ENCODE peak calls at places on chromosome 5, in five cellular contexts. One of them, this sample, is unnamed.
A peak's percentile ranks its signal among the peaks of the same experiment; 100 is the strongest.

GRCh38 chr5:150349681-150350275 is 7.7 kb upstream of the TCOF1 start:
- DNase-seq in prostate gland: no peak
- DNase-seq in GM12865: no peak
- DNase-seq in skeletal muscle cell: no peak
- DNase-seq in right lobe of liver: no peak
- DNase-seq in this sample: no peak

GRCh38 chr5:54803381-54804025 is 181.9 kb downstream of the ESM1 start:
- DNase-seq in prostate gland: no peak
- DNase-seq in GM12865: no peak
- DNase-seq in skeletal muscle cell: no peak
- DNase-seq in right lobe of liver: no peak
- DNase-seq in this sample: no peak

GRCh38 chr5:83151821-83152220 is 74.5 kb downstream of the XRCC4 start:
- DNase-seq in prostate gland: no peak
- DNase-seq in GM12865: no peak
- DNase-seq in skeletal muscle cell: no peak
- DNase-seq in right lobe of liver: no peak
- DNase-seq in this sample: no peak

GRCh38 chr5:28807230-28807629 is 1768.8 kb upstream of the CDH9 start:
- DNase-seq in prostate gland: no peak
- DNase-seq in GM12865: no peak
- DNase-seq in skeletal muscle cell: no peak
- DNase-seq in right lobe of liver: no peak
- DNase-seq in this sample: no peak

GRCh38 chr5:130135506-130135905 is 231.2 kb downstream of the CHSY3 start:
- DNase-seq in prostate gland: no peak
- DNase-seq in GM12865: no peak
- DNase-seq in skeletal muscle cell: peak; percentile 70
- DNase-seq in right lobe of liver: no peak
- DNase-seq in this sample: no peak

GRCh38 chr5:170221319-170221718 is 11.5 kb upstream of the C5orf58 start:
- DNase-seq in prostate gland: no peak
- DNase-seq in GM12865: no peak
- DNase-seq in skeletal muscle cell: peak; percentile 4
- DNase-seq in right lobe of liver: no peak
- DNase-seq in this sample: no peak

GRCh38 chr5:137361275-137361674 is 137.9 kb downstream of the SPOCK1 start:
- DNase-seq in prostate gland: no peak
- DNase-seq in GM12865: no peak
- DNase-seq in skeletal muscle cell: no peak
- DNase-seq in right lobe of liver: no peak
- DNase-seq in this sample: no peak

GRCh38 chr5:83312672-83313071 is 158.9 kb upstream of the VCAN start:
- DNase-seq in prostate gland: no peak
- DNase-seq in GM12865: no peak
- DNase-seq in skeletal muscle cell: no peak
- DNase-seq in right lobe of liver: no peak
- DNase-seq in this sample: no peak

GRCh38 chr5:150301901-150302300 is 804 bp downstream of the ARSI start:
- DNase-seq in prostate gland: no peak
- DNase-seq in GM12865: no peak
- DNase-seq in skeletal muscle cell: no peak
- DNase-seq in right lobe of liver: no peak
- DNase-seq in this sample: no peak

GRCh38 chr5:137995747-137996123 is 37.1 kb downstream of the FAM13B start:
- DNase-seq in prostate gland: no peak
- DNase-seq in GM12865: no peak
- DNase-seq in skeletal muscle cell: no peak
- DNase-seq in right lobe of liver: no peak
- DNase-seq in this sample: no peak

GRCh38 chr5:75601567-75601966 is 9.7 kb upstream of the ANKDD1B start:
- DNase-seq in prostate gland: no peak
- DNase-seq in GM12865: no peak
- DNase-seq in skeletal muscle cell: no peak
- DNase-seq in right lobe of liver: no peak
- DNase-seq in this sample: no peak

GRCh38 chr5:141878186-141878770 is at the start of gene PCDH1:
- DNase-seq in prostate gland: peak; percentile 41
- DNase-seq in GM12865: no peak
- DNase-seq in skeletal muscle cell: no peak
- DNase-seq in right lobe of liver: peak; percentile 68
- DNase-seq in this sample: peak; percentile 50

GRCh38 chr5:131379723-131380122 is 115.9 kb downstream of the CDC42SE2 start:
- DNase-seq in prostate gland: no peak
- DNase-seq in GM12865: peak; percentile 86
- DNase-seq in skeletal muscle cell: peak; percentile 22
- DNase-seq in right lobe of liver: no peak
- DNase-seq in this sample: peak; percentile 14

GRCh38 chr5:147481376-147481775 is 28.5 kb downstream of the DPYSL3 start:
- DNase-seq in prostate gland: no peak
- DNase-seq in GM12865: no peak
- DNase-seq in skeletal muscle cell: peak; percentile 75
- DNase-seq in right lobe of liver: no peak
- DNase-seq in this sample: no peak

GRCh38 chr5:156802501-156802900 is 47.6 kb upstream of the PPP1R2B start:
- DNase-seq in prostate gland: no peak
- DNase-seq in GM12865: no peak
- DNase-seq in skeletal muscle cell: no peak
- DNase-seq in right lobe of liver: no peak
- DNase-seq in this sample: no peak

GRCh38 chr5:117065161-117065560 is 490.5 kb upstream of the SEMA6A start:
- DNase-seq in prostate gland: no peak
- DNase-seq in GM12865: no peak
- DNase-seq in skeletal muscle cell: no peak
- DNase-seq in right lobe of liver: no peak
- DNase-seq in this sample: no peak

GRCh38 chr5:1162729-1163128 is 38.7 kb upstream of the SLC6A19 start:
- DNase-seq in prostate gland: no peak
- DNase-seq in GM12865: no peak
- DNase-seq in skeletal muscle cell: no peak
- DNase-seq in right lobe of liver: no peak
- DNase-seq in this sample: no peak

GRCh38 chr5:107812570-107813141 is 141.9 kb upstream of the EFNA5 start:
- DNase-seq in prostate gland: no peak
- DNase-seq in GM12865: peak; percentile 89
- DNase-seq in skeletal muscle cell: no peak
- DNase-seq in right lobe of liver: no peak
- DNase-seq in this sample: no peak

GRCh38 chr5:135851907-135852805 is 17.7 kb downstream of the SLC25A48 start:
- DNase-seq in prostate gland: no peak
- DNase-seq in GM12865: no peak
- DNase-seq in skeletal muscle cell: no peak
- DNase-seq in right lobe of liver: no peak
- DNase-seq in this sample: no peak

GRCh38 chr5:172285226-172286143 is 1.9 kb upstream of the UBTD2 start:
- DNase-seq in prostate gland: no peak
- DNase-seq in GM12865: no peak
- DNase-seq in skeletal muscle cell: no peak
- DNase-seq in right lobe of liver: no peak
- DNase-seq in this sample: no peak

GRCh38 chr5:167442922-167443321 is 848.5 kb upstream of the WWC1 start:
- DNase-seq in prostate gland: no peak
- DNase-seq in GM12865: no peak
- DNase-seq in skeletal muscle cell: peak; percentile 49
- DNase-seq in right lobe of liver: peak; percentile 45
- DNase-seq in this sample: peak; percentile 30

GRCh38 chr5:1555011-1555807 is 31.4 kb upstream of the LPCAT1 start:
- DNase-seq in prostate gland: no peak
- DNase-seq in GM12865: no peak
- DNase-seq in skeletal muscle cell: peak; percentile 39
- DNase-seq in right lobe of liver: peak; percentile 46
- DNase-seq in this sample: peak; percentile 48

GRCh38 chr5:114361724-114362196 is at the start of gene KCNN2:
- DNase-seq in prostate gland: peak; percentile 88
- DNase-seq in GM12865: peak; percentile 52
- DNase-seq in skeletal muscle cell: peak; percentile 11
- DNase-seq in right lobe of liver: peak; percentile 95
- DNase-seq in this sample: peak; percentile 96

GRCh38 chr5:149632311-149633251 is 51.3 kb downstream of the ARHGEF37 start:
- DNase-seq in prostate gland: no peak
- DNase-seq in GM12865: peak; percentile 21
- DNase-seq in skeletal muscle cell: peak; percentile 59
- DNase-seq in right lobe of liver: no peak
- DNase-seq in this sample: peak; percentile 23

GRCh38 chr5:7437836-7438235 is 41.9 kb downstream of the ADCY2 start:
- DNase-seq in prostate gland: no peak
- DNase-seq in GM12865: no peak
- DNase-seq in skeletal muscle cell: no peak
- DNase-seq in right lobe of liver: no peak
- DNase-seq in this sample: no peak

GRCh38 chr5:7434937-7435336 is 39.0 kb downstream of the ADCY2 start:
- DNase-seq in prostate gland: no peak
- DNase-seq in GM12865: no peak
- DNase-seq in skeletal muscle cell: no peak
- DNase-seq in right lobe of liver: no peak
- DNase-seq in this sample: no peak

GRCh38 chr5:7436521-7436920 is 40.6 kb downstream of the ADCY2 start:
- DNase-seq in prostate gland: no peak
- DNase-seq in GM12865: no peak
- DNase-seq in skeletal muscle cell: no peak
- DNase-seq in right lobe of liver: no peak
- DNase-seq in this sample: no peak

GRCh38 chr5:7435503-7435902 is 39.6 kb downstream of the ADCY2 start:
- DNase-seq in prostate gland: no peak
- DNase-seq in GM12865: no peak
- DNase-seq in skeletal muscle cell: no peak
- DNase-seq in right lobe of liver: no peak
- DNase-seq in this sample: no peak
- H3K4me3 ChIP-seq in prostate gland: no peak overlapping the region
- H3K4me3 ChIP-seq in GM12865: no peak overlapping the region
- H3K4me3 ChIP-seq in skeletal muscle cell: no peak overlapping the region
- H3K4me3 ChIP-seq in right lobe of liver: no peak overlapping the region
- H3K4me3 ChIP-seq in this sample: no peak overlapping the region

GRCh38 chr5:174725261-174725990 is 1.0 kb downstream of the MSX2 start:
- DNase-seq in prostate gland: no peak
- DNase-seq in GM12865: no peak
- DNase-seq in skeletal muscle cell: no peak
- DNase-seq in right lobe of liver: no peak
- DNase-seq in this sample: no peak

GRCh38 chr5:174729075-174729680 is 4.8 kb downstream of the MSX2 start:
- DNase-seq in prostate gland: no peak
- DNase-seq in GM12865: no peak
- DNase-seq in skeletal muscle cell: no peak
- DNase-seq in right lobe of liver: no peak
- DNase-seq in this sample: no peak

GRCh38 chr5:174727794-174728662 is 3.6 kb downstream of the MSX2 start:
- DNase-seq in prostate gland: no peak
- DNase-seq in GM12865: no peak
- DNase-seq in skeletal muscle cell: no peak
- DNase-seq in right lobe of liver: no peak
- DNase-seq in this sample: no peak

GRCh38 chr5:174725991-174726601 is 1.7 kb downstream of the MSX2 start:
- DNase-seq in prostate gland: no peak
- DNase-seq in GM12865: no peak
- DNase-seq in skeletal muscle cell: no peak
- DNase-seq in right lobe of liver: no peak
- DNase-seq in this sample: no peak

DNA sequence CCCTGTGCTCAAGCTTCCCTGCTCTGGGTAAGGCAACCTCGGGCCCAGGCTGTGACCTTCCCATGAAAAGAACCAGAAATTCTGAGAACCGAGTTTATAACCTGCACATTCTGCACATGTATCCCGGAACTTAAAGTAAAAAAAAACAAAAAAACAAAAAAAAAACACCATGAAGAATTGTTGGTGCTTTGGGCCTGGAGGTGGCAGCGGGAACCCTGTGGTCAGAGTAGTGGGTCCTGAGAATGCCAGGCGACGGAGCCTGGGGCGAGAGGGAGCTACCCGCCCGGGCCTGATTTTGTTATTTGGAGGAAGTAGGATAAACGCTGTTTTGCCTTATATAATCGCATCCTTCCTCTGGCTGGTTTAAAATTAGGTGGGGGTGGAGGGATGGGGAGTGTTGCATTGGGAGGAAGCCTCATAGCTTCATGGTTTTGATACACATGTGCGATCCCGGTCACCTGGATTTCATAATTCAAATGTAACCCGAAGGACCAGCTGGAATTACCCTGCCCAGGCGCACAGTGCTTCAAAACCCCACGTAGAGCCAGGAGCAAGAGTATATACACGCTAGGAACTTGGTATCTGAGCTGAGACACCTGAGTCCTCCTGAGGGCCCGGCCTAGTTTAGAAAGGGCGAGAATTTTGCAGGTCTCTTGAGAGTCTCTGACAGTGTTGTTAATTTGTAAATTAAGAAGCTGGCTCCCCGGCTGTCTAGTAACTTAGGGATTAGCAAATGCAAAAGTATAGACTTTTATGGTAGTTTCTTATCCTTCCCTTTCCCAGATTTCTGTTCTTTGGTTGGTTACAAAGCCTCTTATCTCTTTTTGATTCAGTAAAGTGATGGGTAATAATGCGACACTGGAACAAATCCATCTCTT is 2.8 kb downstream of the MSX2 start:
- DNase-seq in prostate gland: no peak
- DNase-seq in GM12865: no peak
- DNase-seq in skeletal muscle cell: no peak
- DNase-seq in right lobe of liver: no peak
- DNase-seq in this sample: no peak
- H3K4me3 ChIP-seq in prostate gland: no peak overlapping the region
- H3K4me3 ChIP-seq in GM12865: no peak overlapping the region
- H3K4me3 ChIP-seq in skeletal muscle cell: no peak overlapping the region
- H3K4me3 ChIP-seq in right lobe of liver: no peak overlapping the region
- H3K4me3 ChIP-seq in this sample: no peak overlapping the region

DNA sequence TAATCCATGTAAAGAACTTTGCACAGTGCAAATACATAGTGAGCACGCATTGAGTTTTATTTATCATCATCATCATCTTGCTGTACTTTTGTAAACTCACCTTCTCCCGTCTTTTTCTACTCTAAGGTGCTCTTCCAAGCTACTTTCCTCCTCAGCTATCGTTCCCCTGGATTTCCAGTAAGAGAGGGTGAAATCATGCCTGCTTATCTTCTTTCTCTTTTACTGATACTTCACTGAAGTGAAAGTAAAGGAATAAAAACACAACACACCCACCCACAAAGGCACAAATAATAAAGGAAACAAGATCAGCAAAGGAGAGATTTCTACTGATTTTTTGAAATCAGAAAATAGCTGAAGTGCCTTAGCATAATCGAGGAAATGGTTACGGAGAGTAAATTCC is 509.9 kb downstream of the RAB3C start:
- DNase-seq in prostate gland: no peak
- DNase-seq in GM12865: no peak
- DNase-seq in skeletal muscle cell: no peak
- DNase-seq in right lobe of liver: no peak
- DNase-seq in this sample: no peak
- H3K4me3 ChIP-seq in prostate gland: no peak overlapping the region
- H3K4me3 ChIP-seq in GM12865: no peak overlapping the region
- H3K4me3 ChIP-seq in skeletal muscle cell: no peak overlapping the region
- H3K4me3 ChIP-seq in right lobe of liver: peak overlapping the region; percentile 12
- H3K4me3 ChIP-seq in this sample: no peak overlapping the region

DNA sequence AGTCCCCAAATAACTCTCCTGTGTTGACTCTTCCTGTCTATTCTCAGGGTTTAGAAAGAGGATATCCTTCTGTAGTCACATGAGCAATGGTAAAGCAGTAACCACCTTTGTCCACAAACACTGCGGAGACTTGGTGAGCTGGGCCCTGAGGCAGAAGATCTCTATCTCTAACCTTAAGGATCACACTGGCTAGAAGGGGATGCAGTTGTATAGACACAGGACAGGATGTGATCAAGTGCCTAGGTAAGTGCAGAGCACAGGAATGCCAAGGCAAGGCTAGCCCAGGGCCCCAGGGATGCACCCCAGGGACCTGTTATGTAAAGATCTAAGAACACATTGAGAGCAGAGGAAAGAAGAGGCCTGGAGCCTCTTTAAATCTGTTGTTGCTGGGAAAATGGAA is 610.5 kb downstream of the IRX1 start:
- DNase-seq in prostate gland: no peak
- DNase-seq in GM12865: no peak
- DNase-seq in skeletal muscle cell: no peak
- DNase-seq in right lobe of liver: no peak
- DNase-seq in this sample: no peak
- H3K4me3 ChIP-seq in prostate gland: no peak overlapping the region
- H3K4me3 ChIP-seq in GM12865: no peak overlapping the region
- H3K4me3 ChIP-seq in skeletal muscle cell: no peak overlapping the region
- H3K4me3 ChIP-seq in right lobe of liver: no peak overlapping the region
- H3K4me3 ChIP-seq in this sample: no peak overlapping the region

This sample was measured in body of pancreas.